ENCODE peak calls at places on chromosomes 1 and 21, in seven cellular contexts. X is Panc1, L is PC-3, V is esophagus squamous epithelium, T is BE2C, A is body of pancreas, O is testis. D is an unnamed sample. For H3K27me3, H3K36me3 and H3K4me1, the result is how much of the 10 kb centered on the place peaks cover.

GRCh38 chr1:177082855-177083741 is 81.4 kb downstream of the ASTN1 start:
- DNase-seq in O (no peak), T (no peak), L (peak), X (no peak), A (no peak), V (no peak), D (no peak)

GRCh38 chr1:236851871-236852270 is 56.8 kb downstream of the MTR start:
- DNase-seq in X (no peak), T (no peak), L (peak), V (no peak), A (no peak), O (no peak), D (no peak)

GRCh38 chr1:180247061-180247460 is 17.0 kb downstream of the LHX4 start:
- DNase-seq in L (peak), O (no peak), X (no peak), V (no peak), T (no peak), A (no peak), D (no peak)

GRCh38 chr21:45990741-45991605 is 9.4 kb downstream of the COL6A1 start:
- DNase-seq in V (no peak), O (peak), T (peak), A (no peak), X (no peak), L (no peak), D (peak)

GRCh38 chr1:93000291-93000690 is 39.0 kb upstream of the DIPK1A start:
- DNase-seq in A (no peak), O (no peak), L (no peak), V (no peak), X (no peak), T (no peak), D (no peak)

GRCh38 chr1:108107658-108108057 is 92.5 kb downstream of the SLC25A24 start:
- DNase-seq in L (peak), A (no peak), O (no peak), V (no peak), X (no peak), T (no peak), D (no peak)

GRCh38 chr21:36113647-36114428 is 21.0 kb upstream of the CBR3 start:
- DNase-seq in A (peak), O (peak), T (no peak), L (peak), V (no peak), X (no peak), D (peak)

GRCh38 chr1:119141020-119141424 is 569 bp upstream of the WARS2 start:
- DNase-seq in X (no peak), L (peak), T (peak), A (peak), O (peak), V (no peak), D (peak)

GRCh38 chr1:232393010-232393833 is 236.7 kb downstream of the SIPA1L2 start:
- DNase-seq in A (no peak), L (peak), O (no peak), X (no peak), V (no peak), T (no peak), D (no peak)

GRCh38 chr1:115300087-115300856 is 37.8 kb downstream of the NGF start:
- DNase-seq in O (no peak), X (no peak), T (no peak), A (no peak), L (peak), V (no peak), D (no peak)

GRCh38 chr1:229410692-229411433 is 23.0 kb downstream of the ACTA1 start:
- DNase-seq in T (peak), A (peak), L (peak), O (peak), X (no peak), V (no peak), D (no peak)

GRCh38 chr1:201954263-201955008 is 867 bp upstream of the TIMM17A start:
- DNase-seq in L (no peak), X (no peak), T (no peak), A (no peak), O (no peak), V (no peak), D (no peak)

GRCh38 chr1:203065191-203065590 is 20.6 kb downstream of the MYOG start:
- DNase-seq in L (no peak), O (no peak), A (no peak), T (no peak), V (no peak), X (no peak), D (no peak)

GRCh38 chr21:44485254-44485793 is 30.0 kb downstream of the LRRC3 start:
- DNase-seq in V (no peak), T (no peak), X (peak), A (no peak), L (no peak), O (peak), D (no peak)

GRCh38 chr1:118788372-118788955 is 199.7 kb downstream of the TBX15 start:
- DNase-seq in V (no peak), A (no peak), T (no peak), L (peak), O (peak), X (no peak), D (no peak)

GRCh38 chr1:47468759-47469404 is 31.0 kb downstream of the FOXD2 start:
- DNase-seq in X (no peak), V (no peak), L (no peak), A (no peak), O (no peak), T (no peak), D (no peak)

GRCh38 chr1:47471163-47471562 is 33.3 kb downstream of the FOXD2 start:
- DNase-seq in V (no peak), T (no peak), A (peak), X (no peak), O (peak), L (no peak), D (no peak)

GRCh38 chr1:47465605-47466004 is 27.8 kb downstream of the FOXD2 start:
- DNase-seq in X (no peak), O (no peak), V (no peak), L (no peak), T (no peak), A (peak), D (no peak)

GRCh38 chr1:47469405-47469759 is 31.5 kb downstream of the FOXD2 start:
- DNase-seq in V (no peak), A (no peak), X (no peak), T (no peak), L (no peak), O (no peak), D (no peak)

DNA sequence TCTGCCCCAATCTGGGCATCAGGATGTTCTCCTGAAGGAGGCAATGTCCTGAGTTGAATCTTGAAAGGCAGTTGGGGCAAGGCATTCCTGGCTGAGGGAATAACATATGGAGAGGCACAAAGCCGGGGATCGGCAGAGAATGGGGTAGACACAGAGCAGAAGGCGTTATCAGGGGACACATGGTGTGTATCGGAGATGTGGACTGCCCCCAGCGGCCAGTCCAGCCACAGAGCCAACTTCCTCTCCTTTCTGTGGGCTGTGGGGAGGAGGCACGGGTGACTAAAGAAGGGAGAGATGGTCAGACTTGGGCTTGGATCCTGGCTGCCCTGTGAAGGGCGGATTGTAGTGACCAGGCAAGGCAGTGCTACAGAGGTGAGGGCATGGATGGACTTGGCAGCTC is 32.1 kb downstream of the FOXD2 start:
- DNase-seq in T (no peak), A (no peak), O (no peak), V (no peak), X (no peak), L (no peak), D (no peak)
- H3K27me3 ChIP-seq in T (under half), A (under half), O (under half), V (under half), X (under half), L (under half), D (under half)

GRCh38 chr1:39450956-39451601 is 40.4 kb upstream of the BMP8A start:
- DNase-seq in X (no peak), O (no peak), V (no peak), L (peak), A (no peak), T (no peak), D (no peak)

GRCh38 chr1:39452081-39452480 is 39.4 kb upstream of the BMP8A start:
- DNase-seq in O (no peak), A (no peak), V (no peak), L (no peak), X (no peak), T (no peak), D (no peak)

GRCh38 chr1:39453603-39454002 is 37.8 kb upstream of the BMP8A start:
- DNase-seq in T (no peak), O (no peak), L (no peak), A (peak), X (no peak), V (no peak), D (no peak)

DNA sequence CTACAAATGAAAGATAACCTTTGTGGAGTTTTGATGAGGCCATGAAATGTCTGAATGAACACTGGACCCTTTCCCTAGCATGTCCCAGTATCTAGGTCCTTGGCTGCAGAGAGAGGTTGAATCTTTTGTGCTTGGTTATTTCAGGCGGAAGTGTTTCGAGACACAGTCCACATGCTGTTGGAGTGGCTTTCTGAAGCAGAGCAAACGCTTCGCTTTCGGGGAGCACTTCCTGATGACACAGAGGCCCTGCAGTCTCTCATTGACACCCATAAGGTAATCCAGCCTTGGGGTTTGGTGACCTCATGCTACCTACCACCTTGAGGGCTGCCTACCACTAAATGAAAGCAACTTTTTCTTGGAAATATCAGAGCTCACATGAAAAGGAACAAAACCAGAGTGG is 38.9 kb upstream of the BMP8A start:
- DNase-seq in L (no peak), V (no peak), T (no peak), X (no peak), O (no peak), A (no peak), D (no peak)
- H3K36me3 ChIP-seq in L (half or more), V (half or more), T (under half), X (half or more), O (under half), A (half or more), D (under half)

DNA sequence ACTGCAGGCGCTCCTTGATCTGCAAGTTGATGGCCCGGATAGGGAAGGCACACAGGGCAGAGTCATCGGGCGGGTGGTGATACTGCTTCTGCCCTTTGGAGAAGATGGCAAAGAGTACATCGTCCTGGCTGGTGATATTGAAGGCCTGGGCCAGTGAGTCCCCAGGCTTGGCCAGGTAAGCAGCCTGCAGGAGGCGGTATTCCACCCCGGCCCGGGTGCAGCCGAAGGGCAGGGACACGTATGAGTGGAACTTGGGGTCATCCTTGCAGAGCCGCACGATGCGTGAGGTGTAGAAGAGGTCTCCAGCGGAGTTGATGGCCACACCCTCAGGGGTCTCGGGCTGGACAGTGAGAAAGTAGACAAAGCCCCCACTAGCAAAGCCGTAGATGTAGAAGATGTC is 27.4 kb downstream of the PLXNA2 start:
- DNase-seq in O (no peak), X (no peak), T (no peak), A (no peak), V (no peak), L (no peak), D (no peak)
- H3K4me1 ChIP-seq in O (under half), X (under half), T (under half), A (under half), V (half or more), L (under half), D (under half)

GRCh38 chr1:22612657-22613056 is 23.8 kb upstream of the C1QA start:
- DNase-seq in O (no peak), V (no peak), L (no peak), X (no peak), T (peak), A (no peak), D (no peak)
- H3K27me3 ChIP-seq in O (under half), V (under half), L (under half), X (under half), T (under half), A (under half), D (under half)

DNA sequence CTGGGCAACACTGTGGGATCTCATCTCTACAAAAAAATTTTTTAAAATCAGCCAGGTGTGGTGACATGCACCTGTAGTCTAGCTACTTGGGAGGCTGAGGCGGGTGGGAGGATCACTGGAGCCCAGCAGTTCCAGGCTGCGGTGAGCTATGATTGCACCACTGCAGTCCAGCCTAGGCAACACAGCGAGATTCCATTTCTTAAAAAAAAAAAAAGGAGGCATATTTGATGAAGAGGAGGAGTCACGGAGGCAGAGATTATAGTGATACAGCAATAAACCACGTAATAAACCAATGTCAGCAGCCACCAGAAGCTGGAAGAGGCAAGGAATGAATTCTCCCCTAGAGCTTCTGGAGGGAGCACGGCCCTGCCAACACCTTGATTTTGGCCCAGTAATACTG is 4.0 kb downstream of the LIX1L start:
- DNase-seq in A (no peak), X (no peak), T (no peak), O (no peak), L (no peak), V (no peak), D (no peak)
- H3K36me3 ChIP-seq in A (under half), X (under half), T (under half), O (under half), L (under half), V (under half), D (under half)

GRCh38 chr1:157239936-157240335 is 101.7 kb upstream of the ETV3 start:
- DNase-seq in V (no peak), O (no peak), L (no peak), A (no peak), T (no peak), X (no peak), D (no peak)

GRCh38 chr1:157236072-157236471 is 97.9 kb upstream of the ETV3 start:
- DNase-seq in T (no peak), L (no peak), X (no peak), O (no peak), A (no peak), V (no peak), D (no peak)

GRCh38 chr1:157234705-157235273 is 96.6 kb upstream of the ETV3 start:
- DNase-seq in A (no peak), T (no peak), X (no peak), O (no peak), V (no peak), L (no peak), D (peak)

GRCh38 chr1:157235307-157235706 is 97.1 kb upstream of the ETV3 start:
- DNase-seq in O (no peak), L (no peak), T (no peak), V (no peak), A (no peak), X (no peak), D (peak)

DNA sequence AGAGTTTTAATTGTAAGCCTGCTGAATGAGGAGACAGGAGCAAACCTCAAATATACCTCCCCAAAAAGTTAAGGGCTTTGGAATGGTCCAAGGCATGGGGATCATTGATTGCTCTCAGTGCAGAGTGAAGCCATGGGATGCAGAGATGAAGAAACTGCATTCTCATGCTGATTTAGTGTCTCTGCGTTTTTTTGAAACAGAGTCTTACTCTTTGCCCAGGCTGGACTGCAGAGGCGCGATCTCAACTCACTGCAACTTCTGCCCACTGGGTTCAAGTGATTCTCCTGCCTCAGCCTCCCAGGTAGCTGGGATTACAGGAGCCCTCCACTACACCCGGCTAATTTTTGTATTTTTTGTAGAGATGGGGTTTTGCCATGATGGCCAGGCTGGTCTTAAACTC is 99.3 kb upstream of the ETV3 start:
- DNase-seq in T (no peak), X (no peak), V (no peak), A (no peak), O (no peak), L (no peak), D (no peak)
- H3K4me1 ChIP-seq in T (under half), X (under half), V (under half), A (under half), O (half or more), L (under half), D (half or more)